ENCODE peak calls at places on chromosomes 2 and 18, in five cellular contexts. O, S, R, P and W are unnamed samples.

GRCh38 chr2:213232649-213233437 is 51.4 kb upstream of the SPAG16 start:
- DNase-seq in R (no peak), O (no peak), S (no peak), P (no peak), W (no peak)

GRCh38 chr18:74731097-74731496 is 133.4 kb downstream of the ZNF407 start:
- DNase-seq in P (no peak), S (no peak), O (no peak), R (no peak), W (no peak)

GRCh38 chr2:46098606-46099005 is 198.6 kb upstream of the EPAS1 start:
- DNase-seq in S (peak; percentile 32), R (no peak), P (no peak), O (no peak), W (no peak)

GRCh38 chr18:9263264-9263663 is 71.3 kb upstream of the TWSG1 start:
- DNase-seq in S (no peak), P (no peak), R (no peak), O (no peak), W (no peak)

GRCh38 chr2:223084873-223085272 is 32.9 kb downstream of the KCNE4 start:
- DNase-seq in S (no peak), P (no peak), R (no peak), O (no peak), W (no peak)

GRCh38 chr2:179936654-179937053 is 70.4 kb downstream of the CWC22 start:
- DNase-seq in S (no peak), O (no peak), R (no peak), P (no peak), W (no peak)

GRCh38 chr2:28387082-28387960 is 5.3 kb upstream of the FOSL2 start:
- DNase-seq in S (no peak), P (no peak), R (no peak), O (no peak), W (no peak)

GRCh38 chr18:31042391-31043181 is at the start of gene DSC3:
- DNase-seq in P (no peak), O (no peak), R (no peak), S (peak; percentile 31), W (no peak)

GRCh38 chr2:130762031-130762909 is 6.9 kb downstream of the AMER3 start:
- DNase-seq in R (no peak), S (no peak), P (no peak), O (no peak), W (no peak)

GRCh38 chr18:35580748-35581534 is 599 bp upstream of the GALNT1 start:
- DNase-seq in R (peak; percentile 53), S (peak; percentile 12), O (peak; percentile 49), P (peak; percentile 52), W (peak; percentile 36)

GRCh38 chr2:15650616-15651366 is 59.1 kb downstream of the DDX1 start:
- DNase-seq in S (no peak), R (no peak), O (no peak), P (no peak), W (no peak)

GRCh38 chr2:230643576-230644291 is 68.9 kb upstream of the CAB39 start:
- DNase-seq in O (peak; percentile 54), S (no peak), R (no peak), P (no peak), W (no peak)

GRCh38 chr2:16394072-16394985 is 271.3 kb downstream of the CYRIA start:
- DNase-seq in O (no peak), R (no peak), S (no peak), P (no peak), W (no peak)

GRCh38 chr18:58473071-58473470 is 155.8 kb downstream of the ALPK2 start:
- DNase-seq in P (no peak), S (no peak), R (no peak), O (no peak), W (no peak)

GRCh38 chr2:45274190-45274926 is 265.1 kb upstream of the SIX2 start:
- DNase-seq in P (no peak), R (no peak), S (no peak), O (no peak), W (no peak)

GRCh38 chr2:64390586-64390985 is 63.4 kb upstream of the LGALSL start:
- DNase-seq in R (no peak), P (no peak), O (no peak), S (no peak), W (no peak)

GRCh38 chr2:217875556-217876252 is 127.1 kb downstream of the TNS1 start:
- DNase-seq in O (no peak), R (no peak), P (no peak), S (no peak), W (no peak)

GRCh38 chr2:231527091-231527395 is 3.2 kb downstream of the NMUR1 start:
- DNase-seq in R (no peak), O (no peak), P (no peak), S (no peak), W (no peak)

GRCh38 chr2:226564667-226565066 is 235.0 kb downstream of the IRS1 start:
- DNase-seq in P (no peak), O (no peak), S (no peak), R (no peak), W (no peak)

GRCh38 chr18:5510109-5510846 is 33.5 kb downstream of the EPB41L3 start:
- DNase-seq in R (no peak), P (no peak), S (no peak), O (no peak), W (no peak)

GRCh38 chr2:222307138-222307756 is 8.4 kb upstream of the PAX3 start:
- DNase-seq in R (no peak), O (no peak), S (no peak), P (no peak), W (no peak)

GRCh38 chr18:43661570-43661969 is 384.3 kb upstream of the SYT4 start:
- DNase-seq in R (no peak), P (no peak), O (no peak), S (peak; percentile 3), W (no peak)

GRCh38 chr2:145759228-145759940 is 1239.5 kb upstream of the ZEB2 start:
- DNase-seq in O (no peak), P (no peak), R (no peak), S (no peak), W (no peak)

GRCh38 chr2:46032996-46033395 is 264.2 kb upstream of the EPAS1 start:
- DNase-seq in R (no peak), P (no peak), S (no peak), O (no peak), W (no peak)

GRCh38 chr2:68839260-68839833 is 31.9 kb downstream of the BMP10 start:
- DNase-seq in O (no peak), R (no peak), P (no peak), S (no peak), W (no peak)

GRCh38 chr2:143489135-143489534 is 359.9 kb downstream of the ARHGAP15 start:
- DNase-seq in P (no peak), O (no peak), R (no peak), S (no peak), W (no peak)

GRCh38 chr2:44705356-44705755 is 236.1 kb upstream of the SIX3 start:
- DNase-seq in P (no peak), O (no peak), R (no peak), S (no peak), W (no peak)

GRCh38 chr2:131094655-131095281 is 1.5 kb upstream of the FAM168B start:
- DNase-seq in S (no peak), R (no peak), P (no peak), O (no peak), W (no peak)

GRCh38 chr18:911025-911424 is 6.4 kb downstream of the ADCYAP1 start:
- DNase-seq in P (no peak), O (no peak), S (no peak), R (no peak), W (no peak)

GRCh38 chr2:130853391-130853790 is 16.7 kb downstream of the ARHGEF4 start:
- DNase-seq in O (no peak), R (no peak), S (no peak), P (no peak), W (no peak)